ENCODE peak calls at places on chromosomes 4 and X, in five cellular contexts. One of them, this sample, is unnamed.

GRCh38 chr4:47839259-47839658 is 1.4 kb upstream of the CORIN start:
- DNase-seq in stimulated activated CD8-positive, alpha-beta memory T cell treated with anti-CD3 and anti-CD28 coated beads, Interleukin-12 subunit alpha, Interleukin-12 subunit beta, amount 100 ng/mL, for 4 hours: no peak
- DNase-seq in T-helper 2 cell: peak; percentile 39
- DNase-seq in AG09319: no peak
- DNase-seq in astrocyte of the spinal cord: peak; percentile 54
- DNase-seq in this sample: peak; percentile 48

GRCh38 chr4:83582289-83582756 is 46.4 kb downstream of the GPAT3 start:
- DNase-seq in stimulated activated CD8-positive, alpha-beta memory T cell treated with anti-CD3 and anti-CD28 coated beads, Interleukin-12 subunit alpha, Interleukin-12 subunit beta, amount 100 ng/mL, for 4 hours: no peak
- DNase-seq in T-helper 2 cell: no peak
- DNase-seq in AG09319: no peak
- DNase-seq in astrocyte of the spinal cord: peak; percentile 51
- DNase-seq in this sample: no peak

GRCh38 chr4:109739547-109739946 is 9.7 kb upstream of the PLA2G12A start:
- DNase-seq in stimulated activated CD8-positive, alpha-beta memory T cell treated with anti-CD3 and anti-CD28 coated beads, Interleukin-12 subunit alpha, Interleukin-12 subunit beta, amount 100 ng/mL, for 4 hours: no peak
- DNase-seq in T-helper 2 cell: no peak
- DNase-seq in AG09319: no peak
- DNase-seq in astrocyte of the spinal cord: no peak
- DNase-seq in this sample: no peak

GRCh38 chr4:149279790-149280189 is 535.9 kb downstream of the IQCM start:
- DNase-seq in stimulated activated CD8-positive, alpha-beta memory T cell treated with anti-CD3 and anti-CD28 coated beads, Interleukin-12 subunit alpha, Interleukin-12 subunit beta, amount 100 ng/mL, for 4 hours: no peak
- DNase-seq in T-helper 2 cell: no peak
- DNase-seq in AG09319: no peak
- DNase-seq in astrocyte of the spinal cord: no peak
- DNase-seq in this sample: no peak

GRCh38 chr4:183256343-183256742 is 63.7 kb downstream of the CLDN22 start:
- DNase-seq in stimulated activated CD8-positive, alpha-beta memory T cell treated with anti-CD3 and anti-CD28 coated beads, Interleukin-12 subunit alpha, Interleukin-12 subunit beta, amount 100 ng/mL, for 4 hours: no peak
- DNase-seq in T-helper 2 cell: no peak
- DNase-seq in AG09319: no peak
- DNase-seq in astrocyte of the spinal cord: no peak
- DNase-seq in this sample: no peak

GRCh38 chr4:55303818-55304217 is 42.2 kb upstream of the SRD5A3 start:
- DNase-seq in stimulated activated CD8-positive, alpha-beta memory T cell treated with anti-CD3 and anti-CD28 coated beads, Interleukin-12 subunit alpha, Interleukin-12 subunit beta, amount 100 ng/mL, for 4 hours: no peak
- DNase-seq in T-helper 2 cell: no peak
- DNase-seq in AG09319: no peak
- DNase-seq in astrocyte of the spinal cord: peak; percentile 66
- DNase-seq in this sample: no peak

GRCh38 chr4:73309211-73309610 is 50.6 kb upstream of the ANKRD17 start:
- DNase-seq in stimulated activated CD8-positive, alpha-beta memory T cell treated with anti-CD3 and anti-CD28 coated beads, Interleukin-12 subunit alpha, Interleukin-12 subunit beta, amount 100 ng/mL, for 4 hours: no peak
- DNase-seq in T-helper 2 cell: no peak
- DNase-seq in AG09319: no peak
- DNase-seq in astrocyte of the spinal cord: peak; percentile 51
- DNase-seq in this sample: no peak

GRCh38 chr4:54189140-54189539 is 40.0 kb upstream of the PDGFRA start:
- DNase-seq in stimulated activated CD8-positive, alpha-beta memory T cell treated with anti-CD3 and anti-CD28 coated beads, Interleukin-12 subunit alpha, Interleukin-12 subunit beta, amount 100 ng/mL, for 4 hours: no peak
- DNase-seq in T-helper 2 cell: no peak
- DNase-seq in AG09319: no peak
- DNase-seq in astrocyte of the spinal cord: peak; percentile 12
- DNase-seq in this sample: no peak

GRCh38 chrX:152637649-152638442 is at the start of gene GABRQ:
- DNase-seq in stimulated activated CD8-positive, alpha-beta memory T cell treated with anti-CD3 and anti-CD28 coated beads, Interleukin-12 subunit alpha, Interleukin-12 subunit beta, amount 100 ng/mL, for 4 hours: no peak
- DNase-seq in T-helper 2 cell: no peak
- DNase-seq in AG09319: no peak
- DNase-seq in astrocyte of the spinal cord: peak; percentile 55
- DNase-seq in this sample: no peak

GRCh38 chrX:129689881-129690280 is 35.1 kb upstream of the APLN start:
- DNase-seq in stimulated activated CD8-positive, alpha-beta memory T cell treated with anti-CD3 and anti-CD28 coated beads, Interleukin-12 subunit alpha, Interleukin-12 subunit beta, amount 100 ng/mL, for 4 hours: no peak
- DNase-seq in T-helper 2 cell: no peak
- DNase-seq in AG09319: no peak
- DNase-seq in astrocyte of the spinal cord: no peak
- DNase-seq in this sample: no peak

GRCh38 chr4:52751349-52751911 is at the start of gene ERVMER34-1:
- DNase-seq in stimulated activated CD8-positive, alpha-beta memory T cell treated with anti-CD3 and anti-CD28 coated beads, Interleukin-12 subunit alpha, Interleukin-12 subunit beta, amount 100 ng/mL, for 4 hours: no peak
- DNase-seq in T-helper 2 cell: no peak
- DNase-seq in AG09319: no peak
- DNase-seq in astrocyte of the spinal cord: peak; percentile 28
- DNase-seq in this sample: no peak

GRCh38 chr4:187019896-187020295 is 296.2 kb upstream of the FAT1 start:
- DNase-seq in stimulated activated CD8-positive, alpha-beta memory T cell treated with anti-CD3 and anti-CD28 coated beads, Interleukin-12 subunit alpha, Interleukin-12 subunit beta, amount 100 ng/mL, for 4 hours: no peak
- DNase-seq in T-helper 2 cell: no peak
- DNase-seq in AG09319: no peak
- DNase-seq in astrocyte of the spinal cord: peak; percentile 24
- DNase-seq in this sample: no peak

GRCh38 chr4:2804449-2804972 is 11.6 kb downstream of the SH3BP2 start:
- DNase-seq in stimulated activated CD8-positive, alpha-beta memory T cell treated with anti-CD3 and anti-CD28 coated beads, Interleukin-12 subunit alpha, Interleukin-12 subunit beta, amount 100 ng/mL, for 4 hours: no peak
- DNase-seq in T-helper 2 cell: no peak
- DNase-seq in AG09319: no peak
- DNase-seq in astrocyte of the spinal cord: no peak
- DNase-seq in this sample: no peak

GRCh38 chr4:79308971-79309370 is 16.9 kb downstream of the NAA11 start:
- DNase-seq in stimulated activated CD8-positive, alpha-beta memory T cell treated with anti-CD3 and anti-CD28 coated beads, Interleukin-12 subunit alpha, Interleukin-12 subunit beta, amount 100 ng/mL, for 4 hours: no peak
- DNase-seq in T-helper 2 cell: no peak
- DNase-seq in AG09319: no peak
- DNase-seq in astrocyte of the spinal cord: no peak
- DNase-seq in this sample: no peak

GRCh38 chr4:98939892-98940298 is 11.0 kb upstream of the EIF4E start:
- DNase-seq in stimulated activated CD8-positive, alpha-beta memory T cell treated with anti-CD3 and anti-CD28 coated beads, Interleukin-12 subunit alpha, Interleukin-12 subunit beta, amount 100 ng/mL, for 4 hours: no peak
- DNase-seq in T-helper 2 cell: no peak
- DNase-seq in AG09319: no peak
- DNase-seq in astrocyte of the spinal cord: peak; percentile 79
- DNase-seq in this sample: no peak

GRCh38 chr4:39083164-39083563 is 21.1 kb downstream of the KLHL5 start:
- DNase-seq in stimulated activated CD8-positive, alpha-beta memory T cell treated with anti-CD3 and anti-CD28 coated beads, Interleukin-12 subunit alpha, Interleukin-12 subunit beta, amount 100 ng/mL, for 4 hours: no peak
- DNase-seq in T-helper 2 cell: no peak
- DNase-seq in AG09319: no peak
- DNase-seq in astrocyte of the spinal cord: peak; percentile 45
- DNase-seq in this sample: no peak

GRCh38 chr4:9988349-9988748 is 32.9 kb downstream of the SLC2A9 start:
- DNase-seq in stimulated activated CD8-positive, alpha-beta memory T cell treated with anti-CD3 and anti-CD28 coated beads, Interleukin-12 subunit alpha, Interleukin-12 subunit beta, amount 100 ng/mL, for 4 hours: no peak
- DNase-seq in T-helper 2 cell: no peak
- DNase-seq in AG09319: no peak
- DNase-seq in astrocyte of the spinal cord: no peak
- DNase-seq in this sample: no peak

GRCh38 chrX:46676399-46677351 is 82.2 kb downstream of the SLC9A7 start:
- DNase-seq in stimulated activated CD8-positive, alpha-beta memory T cell treated with anti-CD3 and anti-CD28 coated beads, Interleukin-12 subunit alpha, Interleukin-12 subunit beta, amount 100 ng/mL, for 4 hours: no peak
- DNase-seq in T-helper 2 cell: no peak
- DNase-seq in AG09319: no peak
- DNase-seq in astrocyte of the spinal cord: no peak
- DNase-seq in this sample: no peak

GRCh38 chr4:128844931-128845330 is 35.4 kb downstream of the JADE1 start:
- DNase-seq in stimulated activated CD8-positive, alpha-beta memory T cell treated with anti-CD3 and anti-CD28 coated beads, Interleukin-12 subunit alpha, Interleukin-12 subunit beta, amount 100 ng/mL, for 4 hours: no peak
- DNase-seq in T-helper 2 cell: no peak
- DNase-seq in AG09319: no peak
- DNase-seq in astrocyte of the spinal cord: peak; percentile 40
- DNase-seq in this sample: no peak

GRCh38 chr4:41212221-41213203 is 1.8 kb downstream of the APBB2 start:
- DNase-seq in stimulated activated CD8-positive, alpha-beta memory T cell treated with anti-CD3 and anti-CD28 coated beads, Interleukin-12 subunit alpha, Interleukin-12 subunit beta, amount 100 ng/mL, for 4 hours: no peak
- DNase-seq in T-helper 2 cell: no peak
- DNase-seq in AG09319: peak; percentile 31
- DNase-seq in astrocyte of the spinal cord: peak; percentile 69
- DNase-seq in this sample: no peak

GRCh38 chrX:13165747-13166146 is 121.3 kb upstream of the FAM9C start:
- DNase-seq in stimulated activated CD8-positive, alpha-beta memory T cell treated with anti-CD3 and anti-CD28 coated beads, Interleukin-12 subunit alpha, Interleukin-12 subunit beta, amount 100 ng/mL, for 4 hours: no peak
- DNase-seq in T-helper 2 cell: no peak
- DNase-seq in AG09319: no peak
- DNase-seq in astrocyte of the spinal cord: no peak
- DNase-seq in this sample: no peak

GRCh38 chrX:115344885-115345653 is 55.6 kb downstream of the LUZP4 start:
- DNase-seq in stimulated activated CD8-positive, alpha-beta memory T cell treated with anti-CD3 and anti-CD28 coated beads, Interleukin-12 subunit alpha, Interleukin-12 subunit beta, amount 100 ng/mL, for 4 hours: no peak
- DNase-seq in T-helper 2 cell: no peak
- DNase-seq in AG09319: peak; percentile 89
- DNase-seq in astrocyte of the spinal cord: peak; percentile 96
- DNase-seq in this sample: no peak

GRCh38 chr4:165207016-165207430 is 338 bp upstream of the KLHL2 start:
- DNase-seq in stimulated activated CD8-positive, alpha-beta memory T cell treated with anti-CD3 and anti-CD28 coated beads, Interleukin-12 subunit alpha, Interleukin-12 subunit beta, amount 100 ng/mL, for 4 hours: no peak
- DNase-seq in T-helper 2 cell: no peak
- DNase-seq in AG09319: no peak
- DNase-seq in astrocyte of the spinal cord: peak; percentile 45
- DNase-seq in this sample: no peak

GRCh38 chr4:165537028-165537648 is 158.3 kb downstream of the CPE start:
- DNase-seq in stimulated activated CD8-positive, alpha-beta memory T cell treated with anti-CD3 and anti-CD28 coated beads, Interleukin-12 subunit alpha, Interleukin-12 subunit beta, amount 100 ng/mL, for 4 hours: no peak
- DNase-seq in T-helper 2 cell: no peak
- DNase-seq in AG09319: peak; percentile 15
- DNase-seq in astrocyte of the spinal cord: peak; percentile 73
- DNase-seq in this sample: no peak

GRCh38 chr4:5926601-5927000 is 33.7 kb upstream of the CRMP1 start:
- DNase-seq in stimulated activated CD8-positive, alpha-beta memory T cell treated with anti-CD3 and anti-CD28 coated beads, Interleukin-12 subunit alpha, Interleukin-12 subunit beta, amount 100 ng/mL, for 4 hours: no peak
- DNase-seq in T-helper 2 cell: no peak
- DNase-seq in AG09319: no peak
- DNase-seq in astrocyte of the spinal cord: no peak
- DNase-seq in this sample: no peak

GRCh38 chrX:39613997-39614679 is 483.6 kb downstream of the BCOR start:
- DNase-seq in stimulated activated CD8-positive, alpha-beta memory T cell treated with anti-CD3 and anti-CD28 coated beads, Interleukin-12 subunit alpha, Interleukin-12 subunit beta, amount 100 ng/mL, for 4 hours: peak; percentile 39
- DNase-seq in T-helper 2 cell: peak; percentile 64
- DNase-seq in AG09319: no peak
- DNase-seq in astrocyte of the spinal cord: no peak
- DNase-seq in this sample: peak; percentile 56

GRCh38 chr4:125736057-125736456 is 421.3 kb downstream of the FAT4 start:
- DNase-seq in stimulated activated CD8-positive, alpha-beta memory T cell treated with anti-CD3 and anti-CD28 coated beads, Interleukin-12 subunit alpha, Interleukin-12 subunit beta, amount 100 ng/mL, for 4 hours: no peak
- DNase-seq in T-helper 2 cell: no peak
- DNase-seq in AG09319: no peak
- DNase-seq in astrocyte of the spinal cord: peak; percentile 80
- DNase-seq in this sample: no peak

This sample was measured in activated T-helper 9 cell treated with anti-CD3 and anti-CD28 coated beads, Interleukin-2, amount 50 U/mL, for 16 hours.